ENCODE peak calls at places on chromosomes 6 and 20, in six cellular contexts. One of them, this sample, is unnamed.

GRCh38 chr6:169791721-169792131 is 40.3 kb downstream of the ERMARD start:
- DNase-seq in ovary: no peak
- DNase-seq in testis: peak
- DNase-seq in H7: no peak
- DNase-seq in IMR-90: no peak
- DNase-seq in AG04450: no peak
- DNase-seq in this sample: no peak

GRCh38 chr6:108526739-108527174 is 34.0 kb upstream of the FOXO3 start:
- DNase-seq in AG04450: peak
- DNase-seq in IMR-90: peak
- DNase-seq in H7: peak
- DNase-seq in testis: peak
- DNase-seq in ovary: no peak
- DNase-seq in this sample: peak

GRCh38 chr6:115554060-115554459 is 506.6 kb downstream of the FRK start:
- DNase-seq in IMR-90: no peak
- DNase-seq in AG04450: no peak
- DNase-seq in ovary: no peak
- DNase-seq in H7: peak
- DNase-seq in testis: no peak
- DNase-seq in this sample: no peak

GRCh38 chr6:30752164-30752927 is 8.0 kb upstream of the IER3 start:
- DNase-seq in AG04450: peak
- DNase-seq in ovary: peak
- DNase-seq in testis: peak
- DNase-seq in H7: no peak
- DNase-seq in IMR-90: peak
- DNase-seq in this sample: peak

GRCh38 chr6:121516331-121516730 is 80.9 kb downstream of the GJA1 start:
- DNase-seq in testis: no peak
- DNase-seq in ovary: no peak
- DNase-seq in AG04450: no peak
- DNase-seq in IMR-90: peak
- DNase-seq in H7: no peak
- DNase-seq in this sample: no peak

GRCh38 chr20:37567671-37568588 is 40.3 kb upstream of the BLCAP start:
- DNase-seq in AG04450: no peak
- DNase-seq in H7: peak
- DNase-seq in ovary: no peak
- DNase-seq in IMR-90: no peak
- DNase-seq in testis: peak
- DNase-seq in this sample: no peak

GRCh38 chr20:47281376-47281775 is 75.1 kb downstream of the ZMYND8 start:
- DNase-seq in testis: no peak
- DNase-seq in AG04450: no peak
- DNase-seq in ovary: no peak
- DNase-seq in H7: no peak
- DNase-seq in IMR-90: no peak
- DNase-seq in this sample: no peak

GRCh38 chr20:18739785-18740184 is 73.8 kb upstream of the SCP2D1 start:
- DNase-seq in testis: peak
- DNase-seq in AG04450: peak
- DNase-seq in ovary: peak
- DNase-seq in IMR-90: peak
- DNase-seq in H7: peak
- DNase-seq in this sample: peak

GRCh38 chr6:152669894-152670293 is 27.8 kb upstream of the MYCT1 start:
- DNase-seq in AG04450: no peak
- DNase-seq in ovary: no peak
- DNase-seq in IMR-90: peak
- DNase-seq in testis: no peak
- DNase-seq in H7: peak
- DNase-seq in this sample: peak

GRCh38 chr20:64224344-64225165 is 31.0 kb upstream of the PCMTD2 start:
- DNase-seq in testis: no peak
- DNase-seq in IMR-90: peak
- DNase-seq in H7: no peak
- DNase-seq in ovary: no peak
- DNase-seq in AG04450: peak
- DNase-seq in this sample: peak

GRCh38 chr6:68043122-68043398 is 592.0 kb upstream of the ADGRB3 start:
- DNase-seq in H7: no peak
- DNase-seq in testis: no peak
- DNase-seq in AG04450: no peak
- DNase-seq in ovary: no peak
- DNase-seq in IMR-90: no peak
- DNase-seq in this sample: no peak

GRCh38 chr6:68044264-68044663 is 590.8 kb upstream of the ADGRB3 start:
- DNase-seq in AG04450: no peak
- DNase-seq in IMR-90: no peak
- DNase-seq in ovary: no peak
- DNase-seq in H7: no peak
- DNase-seq in testis: no peak
- DNase-seq in this sample: no peak

GRCh38 chr6:68046302-68046701 is 588.8 kb upstream of the ADGRB3 start:
- DNase-seq in H7: no peak
- DNase-seq in IMR-90: no peak
- DNase-seq in AG04450: no peak
- DNase-seq in ovary: no peak
- DNase-seq in testis: no peak
- DNase-seq in this sample: no peak

GRCh38 chr6:68046756-68047155 is 588.3 kb upstream of the ADGRB3 start:
- DNase-seq in H7: no peak
- DNase-seq in IMR-90: no peak
- DNase-seq in ovary: no peak
- DNase-seq in testis: no peak
- DNase-seq in AG04450: no peak
- DNase-seq in this sample: no peak

DNA sequence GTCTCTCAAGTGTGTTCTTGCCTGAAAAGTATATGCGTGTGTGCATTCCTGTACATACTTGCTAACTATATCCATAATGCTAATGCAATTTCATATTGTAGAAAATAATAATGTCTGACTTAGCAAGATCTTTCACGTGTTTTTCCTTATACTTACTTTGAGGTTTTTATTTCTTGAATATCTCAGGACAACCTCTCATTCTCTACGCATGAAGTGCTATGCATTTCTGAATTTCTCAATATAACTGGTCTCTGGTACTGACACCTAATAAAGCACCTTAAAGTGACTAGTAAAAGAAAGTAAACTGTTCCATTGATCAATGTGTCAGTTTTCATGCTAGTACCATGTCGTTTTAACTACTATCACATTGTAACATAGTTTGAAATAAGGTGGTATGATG is 589.9 kb upstream of the ADGRB3 start:
- DNase-seq in ovary: no peak
- DNase-seq in IMR-90: no peak
- DNase-seq in AG04450: no peak
- DNase-seq in testis: no peak
- DNase-seq in H7: no peak
- DNase-seq in this sample: no peak
- H3K4me3 ChIP-seq in ovary: no peak
- H3K4me3 ChIP-seq in IMR-90: no peak
- H3K4me3 ChIP-seq in AG04450: no peak
- H3K4me3 ChIP-seq in testis: no peak
- H3K4me3 ChIP-seq in H7: no peak
- H3K4me3 ChIP-seq in this sample: no peak

GRCh38 chr6:142954844-142955243 is 9.9 kb upstream of the HIVEP2 start:
- DNase-seq in H7: no peak
- DNase-seq in AG04450: no peak
- DNase-seq in IMR-90: no peak
- DNase-seq in ovary: no peak
- DNase-seq in testis: no peak
- DNase-seq in this sample: no peak

GRCh38 chr6:142950291-142950690 is 5.3 kb upstream of the HIVEP2 start:
- DNase-seq in H7: no peak
- DNase-seq in ovary: no peak
- DNase-seq in testis: no peak
- DNase-seq in IMR-90: no peak
- DNase-seq in AG04450: no peak
- DNase-seq in this sample: no peak

GRCh38 chr6:142952614-142953013 is 7.6 kb upstream of the HIVEP2 start:
- DNase-seq in testis: no peak
- DNase-seq in IMR-90: no peak
- DNase-seq in AG04450: no peak
- DNase-seq in ovary: no peak
- DNase-seq in H7: no peak
- DNase-seq in this sample: no peak

GRCh38 chr6:142956726-142957125 is 11.8 kb upstream of the HIVEP2 start:
- DNase-seq in testis: no peak
- DNase-seq in H7: no peak
- DNase-seq in IMR-90: no peak
- DNase-seq in AG04450: no peak
- DNase-seq in ovary: no peak
- DNase-seq in this sample: no peak

DNA sequence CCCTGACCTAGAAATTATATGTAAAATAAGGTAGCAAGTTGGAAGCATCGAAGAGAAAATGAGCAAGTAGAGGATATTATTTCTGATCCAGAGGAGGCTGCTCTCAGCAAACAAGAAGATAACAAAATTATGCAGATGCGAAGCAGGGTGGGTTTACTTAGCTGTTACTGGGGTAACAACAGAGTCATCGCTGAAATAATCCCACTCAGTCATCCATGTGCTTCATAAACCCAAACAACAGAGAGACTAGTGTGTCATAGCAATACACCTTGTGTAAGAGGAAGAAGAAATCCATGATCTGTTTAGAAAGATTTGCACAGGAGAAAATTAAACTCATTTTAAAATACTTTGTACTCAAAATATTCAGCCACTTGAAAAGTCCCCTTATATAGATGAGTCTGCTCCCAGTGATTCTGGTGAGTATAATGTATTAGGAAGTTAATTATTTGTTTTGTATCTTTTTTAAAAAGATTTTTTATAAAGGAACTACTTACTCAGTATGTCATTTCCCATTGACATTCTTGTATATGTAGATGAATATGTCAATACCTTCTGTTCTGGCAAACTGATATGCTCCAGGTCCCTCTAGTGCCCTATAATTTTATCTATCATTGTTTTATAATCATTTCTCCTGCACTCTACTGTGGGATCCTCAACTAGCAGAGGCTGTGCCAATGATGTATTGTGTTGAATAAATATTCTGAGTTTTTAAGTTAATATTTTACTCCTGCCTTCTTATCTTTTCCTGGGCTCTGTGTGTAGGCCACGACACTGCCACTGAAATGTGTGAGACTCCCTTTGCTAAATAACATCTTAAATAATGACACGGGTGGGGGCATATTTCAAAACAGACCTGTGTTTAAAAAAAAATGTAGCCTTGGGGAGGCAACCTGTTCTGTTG is 8.6 kb upstream of the HIVEP2 start:
- DNase-seq in IMR-90: no peak
- DNase-seq in testis: no peak
- DNase-seq in ovary: no peak
- DNase-seq in AG04450: no peak
- DNase-seq in H7: no peak
- DNase-seq in this sample: no peak
- H3K4me3 ChIP-seq in IMR-90: no peak
- H3K4me3 ChIP-seq in testis: no peak
- H3K4me3 ChIP-seq in ovary: no peak
- H3K4me3 ChIP-seq in AG04450: no peak
- H3K4me3 ChIP-seq in H7: no peak
- H3K4me3 ChIP-seq in this sample: no peak

DNA sequence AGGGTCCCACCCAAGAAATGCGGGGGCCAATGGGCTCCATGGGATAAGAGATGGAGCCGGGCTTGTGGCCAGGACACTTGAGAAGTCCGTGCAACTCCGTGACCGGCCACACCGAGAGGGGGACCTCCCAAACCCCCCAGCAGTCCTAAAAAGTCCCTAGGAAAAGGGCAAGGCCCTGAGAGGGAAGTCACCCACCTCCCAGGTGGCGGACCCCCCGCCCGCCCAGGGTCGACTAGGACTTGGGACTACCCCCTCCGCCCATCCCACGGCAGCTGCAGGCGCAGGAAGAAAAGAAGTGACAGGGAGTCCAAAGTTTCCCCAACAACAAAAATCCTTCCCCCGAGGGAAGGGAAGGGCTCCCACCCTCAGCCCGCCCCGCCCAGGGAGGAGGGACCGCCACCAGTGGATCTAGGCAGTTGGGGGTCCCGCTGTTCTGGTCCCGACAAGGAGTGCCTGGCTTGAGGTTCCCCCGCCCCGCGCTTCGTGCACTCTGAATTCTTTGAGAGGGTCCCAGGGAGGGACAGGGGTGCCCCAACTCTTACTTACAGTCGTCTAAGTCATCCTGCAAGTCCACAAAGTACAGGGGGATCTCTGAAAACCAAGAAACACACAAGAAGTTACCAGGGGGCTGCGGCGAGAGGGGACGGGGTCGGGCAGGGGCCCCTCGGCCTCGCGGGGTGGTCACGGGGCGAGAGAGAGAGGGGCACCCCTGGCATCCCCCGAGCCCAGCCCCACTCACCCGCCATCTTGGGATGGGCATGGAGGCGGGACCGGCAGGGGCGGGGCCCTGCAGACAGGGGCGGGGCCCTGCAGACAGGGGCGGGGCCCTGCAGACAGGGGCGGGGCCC is 611 bp upstream of the RAB22A start:
- DNase-seq in AG04450: peak
- DNase-seq in testis: peak
- DNase-seq in IMR-90: peak
- DNase-seq in ovary: peak
- DNase-seq in H7: peak
- DNase-seq in this sample: peak
- H3K4me3 ChIP-seq in AG04450: peak
- H3K4me3 ChIP-seq in testis: peak
- H3K4me3 ChIP-seq in IMR-90: peak
- H3K4me3 ChIP-seq in ovary: peak
- H3K4me3 ChIP-seq in H7: peak
- H3K4me3 ChIP-seq in this sample: peak

GRCh38 chr6:84549912-84550311 is 214.5 kb downstream of the TBX18 start:
- DNase-seq in H7: peak
- DNase-seq in AG04450: no peak
- DNase-seq in testis: peak
- DNase-seq in IMR-90: no peak
- DNase-seq in ovary: no peak
- DNase-seq in this sample: no peak
- H3K4me3 ChIP-seq in H7: no peak
- H3K4me3 ChIP-seq in AG04450: no peak
- H3K4me3 ChIP-seq in testis: no peak
- H3K4me3 ChIP-seq in IMR-90: no peak
- H3K4me3 ChIP-seq in ovary: no peak
- H3K4me3 ChIP-seq in this sample: no peak

GRCh38 chr6:143673638-143674037 is 4.1 kb upstream of the PHACTR2 start:
- DNase-seq in AG04450: no peak
- DNase-seq in IMR-90: peak
- DNase-seq in ovary: no peak
- DNase-seq in H7: peak
- DNase-seq in testis: no peak
- DNase-seq in this sample: peak
- H3K4me3 ChIP-seq in AG04450: no peak
- H3K4me3 ChIP-seq in IMR-90: no peak
- H3K4me3 ChIP-seq in ovary: no peak
- H3K4me3 ChIP-seq in H7: no peak
- H3K4me3 ChIP-seq in testis: no peak
- H3K4me3 ChIP-seq in this sample: no peak